ENCODE peak calls at places on chromosomes 2 and 18, in four cellular contexts. O, B, X and K are unnamed samples.

GRCh38 chr18:24019641-24020331 is 5.2 kb downstream of the TTC39C start:
- DNase-seq in O (no peak), B (no peak), X (no peak), K (no peak)

GRCh38 chr2:132814651-132815050 is 144.6 kb upstream of the LYPD1 start:
- DNase-seq in O (no peak), B (no peak), X (no peak), K (no peak)

GRCh38 chr2:218582085-218582484 is 13.4 kb downstream of the CNOT9 start:
- DNase-seq in O (no peak), B (no peak), X (no peak), K (no peak)

GRCh38 chr2:95185197-95185596 is 19.6 kb downstream of the ZNF2 start:
- DNase-seq in O (no peak), B (no peak), X (no peak), K (no peak)

GRCh38 chr2:151953467-151953866 is 125.2 kb upstream of the ARL5A start:
- DNase-seq in O (no peak), B (no peak), X (no peak), K (no peak)

GRCh38 chr18:76373297-76373696 is 121.7 kb downstream of the ZNF516 start:
- DNase-seq in O (no peak), B (no peak), X (no peak), K (no peak)

GRCh38 chr18:13321923-13322322 is 103.4 kb downstream of the LDLRAD4 start:
- DNase-seq in O (no peak), B (no peak), X (no peak), K (no peak)

GRCh38 chr2:145789636-145790035 is 1269.7 kb upstream of the ZEB2 start:
- DNase-seq in O (no peak), B (no peak), X (no peak), K (no peak)

GRCh38 chr2:88671786-88672427 is 19.6 kb upstream of the RPIA start:
- DNase-seq in O (no peak), B (no peak), X (no peak), K (no peak)

GRCh38 chr2:232200195-232200594 is 178.4 kb upstream of the ALPP start:
- DNase-seq in O (no peak), B (no peak), X (no peak), K (no peak)

GRCh38 chr2:33373986-33374385 is 102.5 kb upstream of the RASGRP3 start:
- DNase-seq in O (no peak), B (no peak), X (no peak), K (no peak)

GRCh38 chr18:13823707-13824395 is at the start of gene MC5R:
- DNase-seq in O (peak; percentile 61), B (peak; percentile 59), X (peak; percentile 51), K (peak; percentile 22)

GRCh38 chr2:42921721-42922120 is 129.3 kb upstream of the HAAO start:
- DNase-seq in O (no peak), B (no peak), X (no peak), K (no peak)

GRCh38 chr18:13562494-13563029 is 163.8 kb downstream of the FAM210A start:
- DNase-seq in O (no peak), B (no peak), X (peak; percentile 46), K (no peak)

GRCh38 chr2:238030422-238031155 is 30.2 kb upstream of the SCLY start:
- DNase-seq in O (no peak), B (no peak), X (no peak), K (no peak)

GRCh38 chr2:38600242-38600891 is 2.4 kb downstream of the HNRNPLL start:
- DNase-seq in O (peak; percentile 21), B (no peak), X (peak; percentile 27), K (no peak)

GRCh38 chr2:201070966-201071304 is 536 bp downstream of the HYCC2 start:
- DNase-seq in O (no peak), B (no peak), X (no peak), K (no peak)

GRCh38 chr2:60532421-60532820 is 21.0 kb downstream of the BCL11A start:
- DNase-seq in O (no peak), B (no peak), X (no peak), K (no peak)

GRCh38 chr2:133379159-133379558 is 189.1 kb downstream of the NCKAP5 start:
- DNase-seq in O (no peak), B (no peak), X (no peak), K (no peak)

GRCh38 chr18:59988098-59988706 is 88.4 kb downstream of the PMAIP1 start:
- DNase-seq in O (peak; percentile 46), B (peak; percentile 28), X (peak; percentile 43), K (no peak)

GRCh38 chr18:65936678-65937077 is 185.9 kb downstream of the CDH7 start:
- DNase-seq in O (no peak), B (no peak), X (no peak), K (no peak)

GRCh38 chr2:10873790-10874437 is 37.8 kb upstream of the KCNF1 start:
- DNase-seq in O (no peak), B (peak; percentile 80), X (no peak), K (no peak)

GRCh38 chr2:157786663-157787363 is 89.3 kb downstream of the ACVR1 start:
- DNase-seq in O (no peak), B (no peak), X (no peak), K (no peak)

GRCh38 chr2:232075080-232075479 is 113.6 kb downstream of the DIS3L2 start:
- DNase-seq in O (no peak), B (no peak), X (no peak), K (no peak)

GRCh38 chr2:98148968-98149697 is 62.2 kb downstream of the VWA3B start:
- DNase-seq in O (no peak), B (no peak), X (no peak), K (peak; percentile 40)
- TF ChIP-seq POLR2A in O (no peak), B (no peak), X (no peak), K (no peak)

GRCh38 chr2:236555486-236555885 is 14.1 kb upstream of the ACKR3 start:
- DNase-seq in O (no peak), B (no peak), X (no peak), K (no peak)
- H3K27ac ChIP-seq in O (no peak overlapping the region), B (no peak overlapping the region), X (no peak overlapping the region), K (no peak overlapping the region)

GRCh38 chr2:174591740-174592139 is 5.9 kb downstream of the WIPF1 start:
- DNase-seq in O (no peak), B (no peak), X (no peak), K (no peak)
- H3K36me3 ChIP-seq in O (no peaks in the 10 kb centered on the region), B (no peaks in the 10 kb centered on the region), X (no peaks in the 10 kb centered on the region), K (no peaks in the 10 kb centered on the region)

GRCh38 chr2:64127119-64127518 is 17.1 kb downstream of the PELI1 start:
- DNase-seq in O (no peak), B (no peak), X (no peak), K (no peak)

GRCh38 chr2:64128943-64129391 is 15.3 kb downstream of the PELI1 start:
- DNase-seq in O (no peak), B (no peak), X (no peak), K (no peak)

GRCh38 chr2:64133354-64133753 is 10.9 kb downstream of the PELI1 start:
- DNase-seq in O (no peak), B (no peak), X (no peak), K (no peak)

GRCh38 chr2:64133828-64134227 is 10.4 kb downstream of the PELI1 start:
- DNase-seq in O (no peak), B (no peak), X (no peak), K (no peak)

GRCh38 chr2:64130333-64130732 is 13.9 kb downstream of the PELI1 start:
- DNase-seq in O (no peak), B (no peak), X (no peak), K (no peak)
- TF ChIP-seq POLR2A in O (no peak), B (no peak), X (no peak), K (no peak)

GRCh38 chr2:139574371-139574770 is 794.2 kb upstream of the NXPH2 start:
- DNase-seq in O (no peak), B (no peak), X (no peak), K (no peak)
- H3K27ac ChIP-seq in O (no peak overlapping the region), B (no peak overlapping the region), X (no peak overlapping the region), K (no peak overlapping the region)

GRCh38 chr2:97723156-97724072 is 10.0 kb downstream of the ZAP70 start:
- DNase-seq in O (no peak), B (no peak), X (no peak), K (no peak)
- H3K36me3 ChIP-seq in O (no peaks in the 10 kb centered on the region), B (no peaks in the 10 kb centered on the region), X (no peaks in the 10 kb centered on the region), K (no peaks in the 10 kb centered on the region)

DNA sequence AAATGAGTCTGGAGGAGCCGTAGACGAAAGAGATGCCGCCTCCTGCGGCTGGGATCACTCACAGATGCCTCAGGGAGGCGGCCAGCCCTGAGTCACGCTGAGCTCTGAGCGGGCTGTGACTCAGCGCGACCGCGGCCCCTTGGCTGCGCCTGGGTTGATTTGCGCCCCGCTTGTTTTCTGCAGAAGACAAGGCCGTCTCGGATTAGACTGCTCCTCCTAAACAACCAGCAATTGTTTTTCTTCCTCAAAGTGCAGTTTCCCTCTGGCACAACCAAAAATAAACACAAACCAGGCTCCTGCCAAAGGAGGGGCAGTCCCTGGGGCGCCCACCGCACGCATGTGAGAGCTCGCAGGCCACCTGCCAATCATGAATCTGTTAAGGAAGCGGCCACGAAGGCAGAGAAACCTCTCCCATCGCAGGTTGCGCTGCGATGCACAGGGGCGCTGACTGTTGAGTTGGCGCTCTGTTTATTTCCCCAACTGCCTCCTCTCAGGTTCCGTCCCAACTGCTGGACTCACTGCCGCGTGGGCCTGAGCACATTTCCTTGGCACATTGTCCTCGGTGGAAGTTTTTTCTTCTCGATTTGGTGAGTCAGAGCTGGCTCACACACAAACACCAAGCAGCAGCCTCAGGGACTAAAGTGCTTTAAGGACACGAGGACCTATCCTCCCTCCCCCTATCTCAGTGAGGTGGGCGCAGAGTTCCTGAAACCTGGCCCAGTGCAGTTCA is 85.2 kb upstream of the NDUFV2 start:
- DNase-seq in O (peak; percentile 68), B (peak; percentile 80), X (peak; percentile 34), K (peak; percentile 47)
- TF ChIP-seq POLR2A in O (no peak), B (no peak), X (no peak), K (no peak)

GRCh38 chr2:224421065-224421464 is 19.2 kb upstream of the FAM124B start:
- DNase-seq in O (no peak), B (no peak), X (no peak), K (no peak)

GRCh38 chr2:224417947-224418346 is 16.0 kb upstream of the FAM124B start:
- DNase-seq in O (no peak), B (no peak), X (no peak), K (no peak)

GRCh38 chr2:224413381-224413780 is 11.5 kb upstream of the FAM124B start:
- DNase-seq in O (no peak), B (no peak), X (no peak), K (no peak)

GRCh38 chr2:224417361-224417729 is 15.4 kb upstream of the FAM124B start:
- DNase-seq in O (no peak), B (no peak), X (no peak), K (no peak)

DNA sequence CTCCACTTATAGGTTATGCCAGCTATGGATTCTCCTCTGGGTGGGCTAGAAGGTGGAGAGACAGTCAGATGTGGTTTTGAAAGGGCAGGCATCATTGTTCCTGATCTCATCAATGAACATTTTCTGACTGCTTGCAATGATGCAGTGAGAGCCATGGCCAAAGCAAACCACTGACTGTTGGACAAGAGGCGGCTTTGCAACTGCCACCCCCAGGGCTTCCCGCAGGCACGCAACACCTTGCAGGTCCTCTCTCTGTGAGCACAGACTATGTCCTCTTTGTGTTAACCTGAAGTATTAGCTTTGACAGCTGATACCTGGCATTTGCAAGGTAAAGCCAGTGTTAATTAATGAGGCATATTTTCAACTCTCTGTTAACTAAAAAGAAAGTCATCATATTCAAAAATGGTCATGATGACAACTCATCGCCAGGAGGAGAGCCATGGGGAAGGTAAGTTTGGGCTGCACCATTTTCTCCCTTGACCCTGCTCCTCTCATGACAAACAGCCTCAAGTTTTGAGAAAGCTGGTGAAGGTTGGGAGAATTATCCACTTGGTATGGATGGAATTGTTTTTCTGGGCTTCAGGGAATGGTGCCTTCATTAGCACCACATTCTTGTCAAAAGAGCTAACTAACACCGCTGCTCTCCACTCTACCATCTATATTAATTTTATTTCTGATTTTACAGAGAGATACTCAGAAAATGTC is 14.9 kb upstream of the FAM124B start:
- DNase-seq in O (no peak), B (no peak), X (no peak), K (no peak)
- H3K27ac ChIP-seq in O (no peak overlapping the region), B (no peak overlapping the region), X (no peak overlapping the region), K (no peak overlapping the region)